ENCODE peak calls at places on chromosomes 12 and 14, in ten cellular contexts. One of them, this sample, is unnamed.

GRCh38 chr12:5648692-5649338 is 216.9 kb downstream of the NTF3 start:
- DNase-seq in thyroid gland: no peak
- DNase-seq in EL: peak; percentile 51
- DNase-seq in activated CD8-positive, alpha-beta memory T cell treated with anti-CD3 and anti-CD28 coated beads for 4 hours: no peak
- DNase-seq in pancreas: no peak
- DNase-seq in activated naive CD4-positive, alpha-beta T cell treated with anti-CD3 and anti-CD28 coated beads for 36 hours: no peak
- DNase-seq in stimulated activated CD4-positive, alpha-beta T cell treated with anti-CD3 and anti-CD28 coated beads, Interleukin-4, amount 100 ng/mL, for 24 hours: no peak
- DNase-seq in ovary: no peak
- DNase-seq in CD8-positive, alpha-beta memory T cell: no peak
- DNase-seq in stromal cell of bone marrow: peak; percentile 8
- DNase-seq in this sample: no peak

GRCh38 chr14:60179296-60179924 is 14.2 kb upstream of the DHRS7 start:
- DNase-seq in thyroid gland: no peak
- DNase-seq in EL: peak; percentile 58
- DNase-seq in activated CD8-positive, alpha-beta memory T cell treated with anti-CD3 and anti-CD28 coated beads for 4 hours: no peak
- DNase-seq in pancreas: no peak
- DNase-seq in activated naive CD4-positive, alpha-beta T cell treated with anti-CD3 and anti-CD28 coated beads for 36 hours: no peak
- DNase-seq in stimulated activated CD4-positive, alpha-beta T cell treated with anti-CD3 and anti-CD28 coated beads, Interleukin-4, amount 100 ng/mL, for 24 hours: no peak
- DNase-seq in ovary: no peak
- DNase-seq in CD8-positive, alpha-beta memory T cell: no peak
- DNase-seq in stromal cell of bone marrow: no peak
- DNase-seq in this sample: no peak

GRCh38 chr12:14252697-14253096 is 112.8 kb upstream of the ATF7IP start:
- DNase-seq in thyroid gland: no peak
- DNase-seq in EL: no peak
- DNase-seq in activated CD8-positive, alpha-beta memory T cell treated with anti-CD3 and anti-CD28 coated beads for 4 hours: no peak
- DNase-seq in pancreas: no peak
- DNase-seq in activated naive CD4-positive, alpha-beta T cell treated with anti-CD3 and anti-CD28 coated beads for 36 hours: no peak
- DNase-seq in stimulated activated CD4-positive, alpha-beta T cell treated with anti-CD3 and anti-CD28 coated beads, Interleukin-4, amount 100 ng/mL, for 24 hours: no peak
- DNase-seq in ovary: no peak
- DNase-seq in CD8-positive, alpha-beta memory T cell: no peak
- DNase-seq in stromal cell of bone marrow: no peak
- DNase-seq in this sample: no peak

GRCh38 chr12:54522213-54522612 is 24.7 kb downstream of the NCKAP1L start:
- DNase-seq in thyroid gland: no peak
- DNase-seq in EL: no peak
- DNase-seq in activated CD8-positive, alpha-beta memory T cell treated with anti-CD3 and anti-CD28 coated beads for 4 hours: no peak
- DNase-seq in pancreas: no peak
- DNase-seq in activated naive CD4-positive, alpha-beta T cell treated with anti-CD3 and anti-CD28 coated beads for 36 hours: peak; percentile 42
- DNase-seq in stimulated activated CD4-positive, alpha-beta T cell treated with anti-CD3 and anti-CD28 coated beads, Interleukin-4, amount 100 ng/mL, for 24 hours: peak; percentile 23
- DNase-seq in ovary: no peak
- DNase-seq in CD8-positive, alpha-beta memory T cell: no peak
- DNase-seq in stromal cell of bone marrow: no peak
- DNase-seq in this sample: no peak

GRCh38 chr12:48379784-48380183 is 29.1 kb upstream of the ZNF641 start:
- DNase-seq in thyroid gland: no peak
- DNase-seq in EL: no peak
- DNase-seq in activated CD8-positive, alpha-beta memory T cell treated with anti-CD3 and anti-CD28 coated beads for 4 hours: no peak
- DNase-seq in pancreas: no peak
- DNase-seq in activated naive CD4-positive, alpha-beta T cell treated with anti-CD3 and anti-CD28 coated beads for 36 hours: no peak
- DNase-seq in stimulated activated CD4-positive, alpha-beta T cell treated with anti-CD3 and anti-CD28 coated beads, Interleukin-4, amount 100 ng/mL, for 24 hours: no peak
- DNase-seq in ovary: no peak
- DNase-seq in CD8-positive, alpha-beta memory T cell: no peak
- DNase-seq in stromal cell of bone marrow: no peak
- DNase-seq in this sample: no peak

GRCh38 chr12:114430306-114430705 is 24.4 kb upstream of the TBX5 start:
- DNase-seq in thyroid gland: no peak
- DNase-seq in EL: peak; percentile 96
- DNase-seq in activated CD8-positive, alpha-beta memory T cell treated with anti-CD3 and anti-CD28 coated beads for 4 hours: no peak
- DNase-seq in pancreas: no peak
- DNase-seq in activated naive CD4-positive, alpha-beta T cell treated with anti-CD3 and anti-CD28 coated beads for 36 hours: no peak
- DNase-seq in stimulated activated CD4-positive, alpha-beta T cell treated with anti-CD3 and anti-CD28 coated beads, Interleukin-4, amount 100 ng/mL, for 24 hours: no peak
- DNase-seq in ovary: no peak
- DNase-seq in CD8-positive, alpha-beta memory T cell: no peak
- DNase-seq in stromal cell of bone marrow: peak; percentile 28
- DNase-seq in this sample: no peak

GRCh38 chr12:70849265-70849960 is 71.1 kb downstream of the PTPRR start:
- DNase-seq in thyroid gland: no peak
- DNase-seq in EL: peak; percentile 1
- DNase-seq in activated CD8-positive, alpha-beta memory T cell treated with anti-CD3 and anti-CD28 coated beads for 4 hours: no peak
- DNase-seq in pancreas: no peak
- DNase-seq in activated naive CD4-positive, alpha-beta T cell treated with anti-CD3 and anti-CD28 coated beads for 36 hours: no peak
- DNase-seq in stimulated activated CD4-positive, alpha-beta T cell treated with anti-CD3 and anti-CD28 coated beads, Interleukin-4, amount 100 ng/mL, for 24 hours: no peak
- DNase-seq in ovary: no peak
- DNase-seq in CD8-positive, alpha-beta memory T cell: no peak
- DNase-seq in stromal cell of bone marrow: peak; percentile 25
- DNase-seq in this sample: no peak

GRCh38 chr14:55412686-55413085 is 1.1 kb upstream of the ATG14 start:
- DNase-seq in thyroid gland: no peak
- DNase-seq in EL: no peak
- DNase-seq in activated CD8-positive, alpha-beta memory T cell treated with anti-CD3 and anti-CD28 coated beads for 4 hours: no peak
- DNase-seq in pancreas: no peak
- DNase-seq in activated naive CD4-positive, alpha-beta T cell treated with anti-CD3 and anti-CD28 coated beads for 36 hours: no peak
- DNase-seq in stimulated activated CD4-positive, alpha-beta T cell treated with anti-CD3 and anti-CD28 coated beads, Interleukin-4, amount 100 ng/mL, for 24 hours: no peak
- DNase-seq in ovary: no peak
- DNase-seq in CD8-positive, alpha-beta memory T cell: no peak
- DNase-seq in stromal cell of bone marrow: no peak
- DNase-seq in this sample: no peak

GRCh38 chr14:61003571-61003970 is 22.5 kb downstream of the SLC38A6 start:
- DNase-seq in thyroid gland: no peak
- DNase-seq in EL: peak; percentile 6
- DNase-seq in activated CD8-positive, alpha-beta memory T cell treated with anti-CD3 and anti-CD28 coated beads for 4 hours: no peak
- DNase-seq in pancreas: no peak
- DNase-seq in activated naive CD4-positive, alpha-beta T cell treated with anti-CD3 and anti-CD28 coated beads for 36 hours: no peak
- DNase-seq in stimulated activated CD4-positive, alpha-beta T cell treated with anti-CD3 and anti-CD28 coated beads, Interleukin-4, amount 100 ng/mL, for 24 hours: no peak
- DNase-seq in ovary: no peak
- DNase-seq in CD8-positive, alpha-beta memory T cell: no peak
- DNase-seq in stromal cell of bone marrow: peak; percentile 13
- DNase-seq in this sample: no peak

GRCh38 chr12:15274561-15274967 is 47.7 kb upstream of the PTPRO start:
- DNase-seq in thyroid gland: no peak
- DNase-seq in EL: no peak
- DNase-seq in activated CD8-positive, alpha-beta memory T cell treated with anti-CD3 and anti-CD28 coated beads for 4 hours: no peak
- DNase-seq in pancreas: no peak
- DNase-seq in activated naive CD4-positive, alpha-beta T cell treated with anti-CD3 and anti-CD28 coated beads for 36 hours: no peak
- DNase-seq in stimulated activated CD4-positive, alpha-beta T cell treated with anti-CD3 and anti-CD28 coated beads, Interleukin-4, amount 100 ng/mL, for 24 hours: no peak
- DNase-seq in ovary: no peak
- DNase-seq in CD8-positive, alpha-beta memory T cell: no peak
- DNase-seq in stromal cell of bone marrow: no peak
- DNase-seq in this sample: no peak

GRCh38 chr12:93785262-93786010 is 108.3 kb downstream of the CRADD start:
- DNase-seq in thyroid gland: peak; percentile 53
- DNase-seq in EL: peak; percentile 97
- DNase-seq in activated CD8-positive, alpha-beta memory T cell treated with anti-CD3 and anti-CD28 coated beads for 4 hours: peak; percentile 42
- DNase-seq in pancreas: no peak
- DNase-seq in activated naive CD4-positive, alpha-beta T cell treated with anti-CD3 and anti-CD28 coated beads for 36 hours: peak; percentile 77
- DNase-seq in stimulated activated CD4-positive, alpha-beta T cell treated with anti-CD3 and anti-CD28 coated beads, Interleukin-4, amount 100 ng/mL, for 24 hours: peak; percentile 67
- DNase-seq in ovary: peak; percentile 65
- DNase-seq in CD8-positive, alpha-beta memory T cell: peak; percentile 9
- DNase-seq in stromal cell of bone marrow: peak; percentile 96
- DNase-seq in this sample: no peak

GRCh38 chr12:46198913-46199312 is 69.9 kb downstream of the SLC38A1 start:
- DNase-seq in thyroid gland: no peak
- DNase-seq in EL: no peak
- DNase-seq in activated CD8-positive, alpha-beta memory T cell treated with anti-CD3 and anti-CD28 coated beads for 4 hours: no peak
- DNase-seq in pancreas: no peak
- DNase-seq in activated naive CD4-positive, alpha-beta T cell treated with anti-CD3 and anti-CD28 coated beads for 36 hours: no peak
- DNase-seq in stimulated activated CD4-positive, alpha-beta T cell treated with anti-CD3 and anti-CD28 coated beads, Interleukin-4, amount 100 ng/mL, for 24 hours: no peak
- DNase-seq in ovary: no peak
- DNase-seq in CD8-positive, alpha-beta memory T cell: no peak
- DNase-seq in stromal cell of bone marrow: no peak
- DNase-seq in this sample: no peak

GRCh38 chr12:49697808-49698207 is 9.4 kb downstream of the FMNL3 start:
- DNase-seq in thyroid gland: no peak
- DNase-seq in EL: no peak
- DNase-seq in activated CD8-positive, alpha-beta memory T cell treated with anti-CD3 and anti-CD28 coated beads for 4 hours: no peak
- DNase-seq in pancreas: no peak
- DNase-seq in activated naive CD4-positive, alpha-beta T cell treated with anti-CD3 and anti-CD28 coated beads for 36 hours: no peak
- DNase-seq in stimulated activated CD4-positive, alpha-beta T cell treated with anti-CD3 and anti-CD28 coated beads, Interleukin-4, amount 100 ng/mL, for 24 hours: no peak
- DNase-seq in ovary: no peak
- DNase-seq in CD8-positive, alpha-beta memory T cell: no peak
- DNase-seq in stromal cell of bone marrow: no peak
- DNase-seq in this sample: no peak

GRCh38 chr12:77685112-77685511 is 145.6 kb upstream of the NAV3 start:
- DNase-seq in thyroid gland: peak; percentile 58
- DNase-seq in EL: peak; percentile 61
- DNase-seq in activated CD8-positive, alpha-beta memory T cell treated with anti-CD3 and anti-CD28 coated beads for 4 hours: no peak
- DNase-seq in pancreas: no peak
- DNase-seq in activated naive CD4-positive, alpha-beta T cell treated with anti-CD3 and anti-CD28 coated beads for 36 hours: peak; percentile 27
- DNase-seq in stimulated activated CD4-positive, alpha-beta T cell treated with anti-CD3 and anti-CD28 coated beads, Interleukin-4, amount 100 ng/mL, for 24 hours: no peak
- DNase-seq in ovary: peak; percentile 78
- DNase-seq in CD8-positive, alpha-beta memory T cell: no peak
- DNase-seq in stromal cell of bone marrow: peak; percentile 77
- DNase-seq in this sample: peak; percentile 28

GRCh38 chr14:35213869-35214387 is 78.3 kb upstream of the PSMA6 start:
- DNase-seq in thyroid gland: no peak
- DNase-seq in EL: peak; percentile 49
- DNase-seq in activated CD8-positive, alpha-beta memory T cell treated with anti-CD3 and anti-CD28 coated beads for 4 hours: no peak
- DNase-seq in pancreas: no peak
- DNase-seq in activated naive CD4-positive, alpha-beta T cell treated with anti-CD3 and anti-CD28 coated beads for 36 hours: no peak
- DNase-seq in stimulated activated CD4-positive, alpha-beta T cell treated with anti-CD3 and anti-CD28 coated beads, Interleukin-4, amount 100 ng/mL, for 24 hours: no peak
- DNase-seq in ovary: no peak
- DNase-seq in CD8-positive, alpha-beta memory T cell: no peak
- DNase-seq in stromal cell of bone marrow: no peak
- DNase-seq in this sample: no peak

GRCh38 chr12:125515887-125516286 is 450.7 kb downstream of the AACS start:
- DNase-seq in thyroid gland: no peak
- DNase-seq in EL: no peak
- DNase-seq in activated CD8-positive, alpha-beta memory T cell treated with anti-CD3 and anti-CD28 coated beads for 4 hours: no peak
- DNase-seq in pancreas: no peak
- DNase-seq in activated naive CD4-positive, alpha-beta T cell treated with anti-CD3 and anti-CD28 coated beads for 36 hours: no peak
- DNase-seq in stimulated activated CD4-positive, alpha-beta T cell treated with anti-CD3 and anti-CD28 coated beads, Interleukin-4, amount 100 ng/mL, for 24 hours: no peak
- DNase-seq in ovary: no peak
- DNase-seq in CD8-positive, alpha-beta memory T cell: no peak
- DNase-seq in stromal cell of bone marrow: no peak
- DNase-seq in this sample: no peak

GRCh38 chr12:1630827-1631591 is 2.0 kb downstream of the WNT5B start:
- DNase-seq in thyroid gland: no peak
- DNase-seq in EL: no peak
- DNase-seq in activated CD8-positive, alpha-beta memory T cell treated with anti-CD3 and anti-CD28 coated beads for 4 hours: no peak
- DNase-seq in pancreas: no peak
- DNase-seq in activated naive CD4-positive, alpha-beta T cell treated with anti-CD3 and anti-CD28 coated beads for 36 hours: peak; percentile 14
- DNase-seq in stimulated activated CD4-positive, alpha-beta T cell treated with anti-CD3 and anti-CD28 coated beads, Interleukin-4, amount 100 ng/mL, for 24 hours: no peak
- DNase-seq in ovary: no peak
- DNase-seq in CD8-positive, alpha-beta memory T cell: no peak
- DNase-seq in stromal cell of bone marrow: no peak
- DNase-seq in this sample: no peak

GRCh38 chr12:114655934-114656697 is 27.9 kb downstream of the TBX3 start:
- DNase-seq in thyroid gland: no peak
- DNase-seq in EL: no peak
- DNase-seq in activated CD8-positive, alpha-beta memory T cell treated with anti-CD3 and anti-CD28 coated beads for 4 hours: no peak
- DNase-seq in pancreas: no peak
- DNase-seq in activated naive CD4-positive, alpha-beta T cell treated with anti-CD3 and anti-CD28 coated beads for 36 hours: no peak
- DNase-seq in stimulated activated CD4-positive, alpha-beta T cell treated with anti-CD3 and anti-CD28 coated beads, Interleukin-4, amount 100 ng/mL, for 24 hours: no peak
- DNase-seq in ovary: peak; percentile 87
- DNase-seq in CD8-positive, alpha-beta memory T cell: no peak
- DNase-seq in stromal cell of bone marrow: no peak
- DNase-seq in this sample: no peak

GRCh38 chr14:26370118-26370517 is 227.7 kb downstream of the NOVA1 start:
- DNase-seq in thyroid gland: no peak
- DNase-seq in EL: no peak
- DNase-seq in activated CD8-positive, alpha-beta memory T cell treated with anti-CD3 and anti-CD28 coated beads for 4 hours: no peak
- DNase-seq in pancreas: no peak
- DNase-seq in activated naive CD4-positive, alpha-beta T cell treated with anti-CD3 and anti-CD28 coated beads for 36 hours: no peak
- DNase-seq in stimulated activated CD4-positive, alpha-beta T cell treated with anti-CD3 and anti-CD28 coated beads, Interleukin-4, amount 100 ng/mL, for 24 hours: no peak
- DNase-seq in ovary: no peak
- DNase-seq in CD8-positive, alpha-beta memory T cell: no peak
- DNase-seq in stromal cell of bone marrow: no peak
- DNase-seq in this sample: no peak

GRCh38 chr12:57868870-57869609 is 22.5 kb upstream of the CTDSP2 start:
- DNase-seq in thyroid gland: no peak
- DNase-seq in EL: no peak
- DNase-seq in activated CD8-positive, alpha-beta memory T cell treated with anti-CD3 and anti-CD28 coated beads for 4 hours: no peak
- DNase-seq in pancreas: no peak
- DNase-seq in activated naive CD4-positive, alpha-beta T cell treated with anti-CD3 and anti-CD28 coated beads for 36 hours: no peak
- DNase-seq in stimulated activated CD4-positive, alpha-beta T cell treated with anti-CD3 and anti-CD28 coated beads, Interleukin-4, amount 100 ng/mL, for 24 hours: no peak
- DNase-seq in ovary: no peak
- DNase-seq in CD8-positive, alpha-beta memory T cell: no peak
- DNase-seq in stromal cell of bone marrow: no peak
- DNase-seq in this sample: no peak

GRCh38 chr12:65937181-65937641 is 112.9 kb downstream of the HMGA2 start:
- DNase-seq in thyroid gland: no peak
- DNase-seq in EL: peak; percentile 63
- DNase-seq in activated CD8-positive, alpha-beta memory T cell treated with anti-CD3 and anti-CD28 coated beads for 4 hours: no peak
- DNase-seq in pancreas: no peak
- DNase-seq in activated naive CD4-positive, alpha-beta T cell treated with anti-CD3 and anti-CD28 coated beads for 36 hours: no peak
- DNase-seq in stimulated activated CD4-positive, alpha-beta T cell treated with anti-CD3 and anti-CD28 coated beads, Interleukin-4, amount 100 ng/mL, for 24 hours: no peak
- DNase-seq in ovary: no peak
- DNase-seq in CD8-positive, alpha-beta memory T cell: no peak
- DNase-seq in stromal cell of bone marrow: no peak
- DNase-seq in this sample: no peak

GRCh38 chr12:5965950-5966383 is 20.9 kb upstream of the ANO2 start:
- DNase-seq in thyroid gland: peak; percentile 53
- DNase-seq in EL: peak; percentile 53
- DNase-seq in activated CD8-positive, alpha-beta memory T cell treated with anti-CD3 and anti-CD28 coated beads for 4 hours: no peak
- DNase-seq in pancreas: peak; percentile 56
- DNase-seq in activated naive CD4-positive, alpha-beta T cell treated with anti-CD3 and anti-CD28 coated beads for 36 hours: peak; percentile 65
- DNase-seq in stimulated activated CD4-positive, alpha-beta T cell treated with anti-CD3 and anti-CD28 coated beads, Interleukin-4, amount 100 ng/mL, for 24 hours: peak; percentile 48
- DNase-seq in ovary: no peak
- DNase-seq in CD8-positive, alpha-beta memory T cell: no peak
- DNase-seq in stromal cell of bone marrow: peak; percentile 32
- DNase-seq in this sample: peak; percentile 65

GRCh38 chr12:112870267-112870980 is 36.3 kb upstream of the OAS1 start:
- DNase-seq in thyroid gland: no peak
- DNase-seq in EL: no peak
- DNase-seq in activated CD8-positive, alpha-beta memory T cell treated with anti-CD3 and anti-CD28 coated beads for 4 hours: no peak
- DNase-seq in pancreas: no peak
- DNase-seq in activated naive CD4-positive, alpha-beta T cell treated with anti-CD3 and anti-CD28 coated beads for 36 hours: no peak
- DNase-seq in stimulated activated CD4-positive, alpha-beta T cell treated with anti-CD3 and anti-CD28 coated beads, Interleukin-4, amount 100 ng/mL, for 24 hours: no peak
- DNase-seq in ovary: no peak
- DNase-seq in CD8-positive, alpha-beta memory T cell: no peak
- DNase-seq in stromal cell of bone marrow: no peak
- DNase-seq in this sample: no peak

GRCh38 chr12:48803693-48804092 is 14.6 kb upstream of the CACNB3 start:
- DNase-seq in thyroid gland: no peak
- DNase-seq in EL: no peak
- DNase-seq in activated CD8-positive, alpha-beta memory T cell treated with anti-CD3 and anti-CD28 coated beads for 4 hours: no peak
- DNase-seq in pancreas: no peak
- DNase-seq in activated naive CD4-positive, alpha-beta T cell treated with anti-CD3 and anti-CD28 coated beads for 36 hours: no peak
- DNase-seq in stimulated activated CD4-positive, alpha-beta T cell treated with anti-CD3 and anti-CD28 coated beads, Interleukin-4, amount 100 ng/mL, for 24 hours: no peak
- DNase-seq in ovary: no peak
- DNase-seq in CD8-positive, alpha-beta memory T cell: no peak
- DNase-seq in stromal cell of bone marrow: no peak
- DNase-seq in this sample: no peak

GRCh38 chr12:81221681-81222080 is 143.8 kb downstream of the ACSS3 start:
- DNase-seq in thyroid gland: no peak
- DNase-seq in EL: no peak
- DNase-seq in activated CD8-positive, alpha-beta memory T cell treated with anti-CD3 and anti-CD28 coated beads for 4 hours: no peak
- DNase-seq in pancreas: no peak
- DNase-seq in activated naive CD4-positive, alpha-beta T cell treated with anti-CD3 and anti-CD28 coated beads for 36 hours: no peak
- DNase-seq in stimulated activated CD4-positive, alpha-beta T cell treated with anti-CD3 and anti-CD28 coated beads, Interleukin-4, amount 100 ng/mL, for 24 hours: no peak
- DNase-seq in ovary: no peak
- DNase-seq in CD8-positive, alpha-beta memory T cell: no peak
- DNase-seq in stromal cell of bone marrow: no peak
- DNase-seq in this sample: no peak